ENCODE peak calls at places on chromosomes 16 and 17, in five cellular contexts. Z is K562, Q is SK-N-SH, F is HepG2, U is GM12878. L is an unnamed sample.

GRCh38 chr16:58488531-58488930 is 11.4 kb upstream of the NDRG4 start:
- DNase-seq in U (no peak), F (no peak), Z (peak), Q (peak), L (no peak)

GRCh38 chr17:45261577-45262515 is at the start of gene SPATA32:
- DNase-seq in U (no peak), Q (peak), Z (no peak), F (no peak), L (no peak)

GRCh38 chr17:79810138-79811027 is 13.5 kb upstream of the CBX8 start:
- DNase-seq in Z (peak), Q (peak), F (peak), U (no peak), L (peak)

GRCh38 chr16:70331588-70332358 is 14.9 kb upstream of the DDX19A start:
- DNase-seq in U (no peak), Q (no peak), Z (no peak), F (no peak), L (no peak)

GRCh38 chr17:77364941-77365583 is 224.3 kb downstream of the SEC14L1 start:
- DNase-seq in U (no peak), Q (no peak), Z (no peak), F (no peak), L (no peak)

GRCh38 chr17:4584125-4584834 is at the start of gene SMTNL2:
- DNase-seq in Q (peak), Z (peak), F (no peak), U (no peak), L (no peak)

GRCh38 chr16:84340305-84341040 is 27.9 kb upstream of the ATP2C2 start:
- DNase-seq in Z (no peak), F (no peak), U (no peak), Q (no peak), L (no peak)

GRCh38 chr16:23836404-23837291 is 865 bp downstream of the PRKCB start:
- DNase-seq in U (no peak), Z (peak), Q (peak), F (no peak), L (no peak)

GRCh38 chr17:3502466-3502865 is 26.7 kb downstream of the ASPA start:
- DNase-seq in Z (no peak), F (no peak), Q (no peak), U (no peak), L (no peak)

GRCh38 chr17:36132421-36132831 is 28.8 kb downstream of the CCL4 start:
- DNase-seq in U (peak), Z (no peak), F (no peak), Q (no peak), L (no peak)

GRCh38 chr17:74353446-74354060 is 8.1 kb downstream of the BTBD17 start:
- DNase-seq in Z (no peak), F (no peak), Q (no peak), U (no peak), L (no peak)

GRCh38 chr17:9798724-9799123 is 7.3 kb upstream of the DHRS7C start:
- DNase-seq in U (no peak), Z (no peak), F (no peak), Q (no peak), L (no peak)

GRCh38 chr17:78995761-78996451 is 13.7 kb downstream of the CANT1 start:
- DNase-seq in F (no peak), Z (no peak), U (no peak), Q (peak), L (no peak)

GRCh38 chr16:4846503-4846900 is 586 bp downstream of the GLYR1 start:
- DNase-seq in Z (no peak), F (peak), Q (peak), U (no peak), L (no peak)

GRCh38 chr16:77856455-77857138 is 68.2 kb downstream of the VAT1L start:
- DNase-seq in F (no peak), U (no peak), Q (no peak), Z (no peak), L (no peak)

GRCh38 chr16:67339453-67339852 is 12.8 kb downstream of the LRRC36 start:
- DNase-seq in U (no peak), Z (no peak), Q (no peak), F (peak), L (peak)

GRCh38 chr17:32253117-32253611 is 12.5 kb upstream of the RHBDL3 start:
- DNase-seq in F (peak), Z (peak), U (no peak), Q (peak), L (peak)

GRCh38 chr16:69407702-69408323 is 16.6 kb upstream of the CYB5B start:
- DNase-seq in Z (no peak), F (no peak), U (no peak), Q (no peak), L (no peak)

GRCh38 chr17:2837147-2837561 is 40.9 kb downstream of the RAP1GAP2 start:
- DNase-seq in Q (no peak), Z (no peak), F (no peak), U (no peak), L (no peak)

GRCh38 chr16:87323727-87324410 is 6.7 kb upstream of the C16orf95 start:
- DNase-seq in U (no peak), F (no peak), Q (no peak), Z (no peak), L (no peak)

GRCh38 chr17:32283745-32284207 is 18.1 kb downstream of the RHBDL3 start:
- DNase-seq in Q (no peak), U (no peak), F (no peak), Z (peak), L (no peak)

GRCh38 chr17:61456688-61457225 is 4.5 kb downstream of the TBX4 start:
- DNase-seq in Z (no peak), Q (no peak), U (no peak), F (no peak), L (no peak)

GRCh38 chr16:85384831-85385462 is 228.2 kb upstream of the GSE1 start:
- DNase-seq in Z (no peak), U (no peak), F (no peak), Q (no peak), L (no peak)

GRCh38 chr17:19015428-19015827 is 10.9 kb upstream of the FAM83G start:
- DNase-seq in Q (no peak), U (no peak), Z (no peak), F (no peak), L (no peak)

GRCh38 chr16:80931985-80932720 is 74.5 kb downstream of the CMC2 start:
- DNase-seq in Z (no peak), F (peak), U (no peak), Q (peak), L (no peak)

GRCh38 chr17:48593840-48594411 is 347 bp upstream of the HOXB5 start:
- DNase-seq in U (no peak), F (peak), Q (peak), Z (peak), L (no peak)

GRCh38 chr17:81034168-81034777 is 678 bp upstream of the BAIAP2 start:
- DNase-seq in Z (no peak), Q (no peak), U (no peak), F (no peak), L (no peak)

GRCh38 chr17:73058022-73058421 is 34.5 kb downstream of the SLC39A11 start:
- DNase-seq in Z (no peak), F (no peak), Q (no peak), U (no peak), L (no peak)

GRCh38 chr17:16247589-16247984 is 30.6 kb downstream of the PIGL start:
- DNase-seq in Q (no peak), F (no peak), Z (no peak), U (no peak), L (no peak)

GRCh38 chr17:16251043-16251442 is 34.0 kb downstream of the PIGL start:
- DNase-seq in Z (no peak), Q (no peak), F (no peak), U (no peak), L (no peak)

GRCh38 chr17:16255481-16255901 is 38.5 kb downstream of the PIGL start:
- DNase-seq in U (no peak), F (peak), Z (no peak), Q (no peak), L (no peak)

GRCh38 chr17:16251556-16251955 is 34.5 kb downstream of the PIGL start:
- DNase-seq in F (no peak), U (no peak), Q (no peak), Z (no peak), L (no peak)

GRCh38 chr17:16250635-16251034 is 33.6 kb downstream of the PIGL start:
- DNase-seq in U (no peak), Z (no peak), F (peak), Q (no peak), L (no peak)
- TF ChIP-seq ZBTB33 in U (no peak), Z (no peak), F (no peak), Q (no peak), L (no peak)

DNA sequence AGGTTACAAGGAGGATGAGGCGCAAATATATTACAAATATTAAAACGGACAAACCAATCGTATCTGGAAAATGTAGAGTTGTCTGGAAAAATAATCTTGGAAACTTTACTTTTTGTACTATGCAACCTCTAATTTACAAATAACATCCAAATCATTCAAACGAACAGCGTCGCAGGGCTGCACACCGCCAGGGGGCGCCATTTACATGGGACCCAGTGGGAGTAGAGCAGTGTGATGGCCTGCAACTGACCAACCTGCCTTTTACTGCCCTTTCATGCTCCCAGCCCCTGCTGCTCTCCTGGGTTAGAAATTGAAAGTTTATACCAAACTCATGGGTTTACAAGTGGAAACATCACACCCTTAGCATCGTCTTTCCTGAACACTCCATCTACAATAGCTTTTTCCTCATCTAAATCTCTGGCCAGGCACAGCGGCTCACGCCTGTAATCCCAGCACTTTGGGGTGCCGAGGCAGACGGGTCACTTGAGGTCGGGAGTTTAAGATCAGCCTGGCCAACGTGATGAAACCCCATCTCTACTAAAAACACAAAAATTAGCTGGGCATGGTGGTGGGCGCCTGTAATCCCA is 10.0 kb downstream of the PITPNC1 start:
- DNase-seq in Q (peak), F (peak), Z (peak), U (no peak), L (peak)
- TF ChIP-seq ZBTB33 in Q (no peak), F (peak), Z (no peak), U (no peak), L (no peak)

DNA sequence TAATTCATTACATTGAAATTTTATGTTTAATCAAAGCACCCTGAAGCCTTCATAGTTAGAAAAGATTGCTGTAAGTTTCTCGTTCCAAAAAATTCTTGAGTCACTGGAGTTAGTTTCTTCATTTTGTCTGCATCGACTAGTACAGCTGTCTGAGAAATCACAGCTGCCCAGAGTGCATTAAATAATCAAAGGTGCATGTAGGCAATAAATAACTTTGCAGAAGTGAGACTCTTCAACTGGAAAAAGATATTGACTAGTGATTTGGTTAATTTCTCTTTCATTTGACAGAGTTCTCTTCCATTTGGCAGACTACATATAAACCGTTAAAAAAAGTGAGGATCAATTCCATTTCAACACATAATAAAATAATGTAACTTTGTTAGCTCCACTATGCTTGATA is 234.0 kb downstream of the CNTNAP4 start:
- DNase-seq in Q (no peak), Z (no peak), U (no peak), F (no peak), L (no peak)
- TF ChIP-seq ZBTB33 in Q (no peak), Z (no peak), U (no peak), F (no peak), L (no peak)

GRCh38 chr17:56785396-56785795 is 48.3 kb downstream of the C17orf67 start:
- DNase-seq in U (no peak), Z (no peak), F (no peak), Q (no peak), L (no peak)

GRCh38 chr17:56786989-56787482 is 46.7 kb downstream of the C17orf67 start:
- DNase-seq in U (peak), Z (no peak), Q (no peak), F (peak), L (peak)

GRCh38 chr17:56781944-56782737 is 51.6 kb downstream of the C17orf67 start:
- DNase-seq in Q (no peak), F (no peak), Z (no peak), U (no peak), L (no peak)

GRCh38 chr17:56785997-56786680 is 47.6 kb downstream of the C17orf67 start:
- DNase-seq in Q (no peak), U (no peak), Z (no peak), F (no peak), L (no peak)
- TF ChIP-seq ZBTB33 in Q (no peak), U (no peak), Z (no peak), F (no peak), L (no peak)

GRCh38 chr17:44214896-44215295 is 4.6 kb downstream of the UBTF start:
- DNase-seq in F (no peak), Z (no peak), U (no peak), Q (no peak), L (no peak)

GRCh38 chr17:44211281-44212265 is 7.9 kb downstream of the UBTF start:
- DNase-seq in U (no peak), Z (no peak), F (no peak), Q (no peak), L (no peak)

GRCh38 chr17:44214230-44214494 is 5.3 kb downstream of the UBTF start:
- DNase-seq in F (no peak), U (no peak), Q (no peak), Z (no peak), L (no peak)

GRCh38 chr17:44213403-44214229 is 5.9 kb downstream of the UBTF start:
- DNase-seq in Z (no peak), U (no peak), F (no peak), Q (no peak), L (no peak)

GRCh38 chr17:44212507-44213402 is 6.7 kb downstream of the UBTF start:
- DNase-seq in Q (no peak), U (no peak), F (no peak), Z (peak), L (no peak)
- TF ChIP-seq ZBTB33 in Q (no peak), U (no peak), F (no peak), Z (peak), L (no peak)

DNA sequence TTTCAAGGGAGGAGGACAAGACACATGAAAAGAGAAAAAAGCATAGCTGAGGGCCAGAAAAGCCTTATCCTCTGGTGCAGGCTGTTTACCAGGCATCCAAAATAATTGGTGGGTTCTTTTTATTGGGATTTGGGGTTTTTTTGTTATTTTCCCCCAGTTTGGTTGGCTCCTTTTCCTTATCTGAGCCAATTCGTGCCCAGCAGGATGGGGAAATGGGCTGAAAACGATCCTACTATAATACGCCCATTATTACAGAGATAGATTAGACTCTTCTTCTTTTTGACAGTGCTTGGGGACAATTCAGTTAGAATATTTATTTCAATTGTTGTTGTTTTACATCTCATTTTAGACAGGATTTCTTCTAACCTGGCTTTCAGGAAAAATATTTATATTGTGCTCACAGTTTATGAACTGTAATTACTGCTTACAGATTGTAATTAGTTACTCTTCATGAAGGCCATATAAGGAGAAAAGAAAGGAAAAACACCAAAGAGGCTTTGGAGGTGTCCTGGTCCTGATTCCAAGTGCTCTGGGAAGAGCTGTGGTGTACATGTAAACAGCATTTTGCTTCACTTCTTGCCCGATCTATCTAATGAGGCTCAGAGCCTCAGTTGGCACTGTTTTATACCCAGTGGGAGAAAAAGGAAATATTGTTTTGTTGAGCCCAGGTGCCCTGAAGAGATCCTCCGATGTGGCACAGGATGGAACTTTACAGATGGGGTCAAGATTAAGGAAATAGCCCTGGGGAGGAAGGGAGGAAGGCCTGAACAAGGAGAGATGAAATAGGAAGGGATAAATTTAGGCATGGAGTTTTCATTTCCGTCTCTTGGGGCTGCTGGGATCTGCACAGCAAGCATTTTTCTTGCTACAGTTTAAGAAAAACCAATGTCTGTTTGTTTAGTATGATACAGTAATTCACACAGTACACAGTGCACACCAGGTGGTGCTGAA is 611 bp upstream of the ANKRD40 start:
- DNase-seq in Z (no peak), F (no peak), U (peak), Q (no peak), L (no peak)
- TF ChIP-seq ZBTB33 in Z (no peak), F (no peak), U (no peak), Q (no peak), L (no peak)

L was measured in HCT116.